ENCODE peak calls at places on chromosomes 1 and 21, in seven cellular contexts. O is left cardiac atrium; R is midbrain; D is astrocyte of the spinal cord; A is AG08395; M is heart right ventricle; E is CD8-positive, alpha-beta memory T cell. U is an unnamed sample.

GRCh38 chr1:57327331-57327730 is 96.5 kb downstream of the DAB1 start:
- DNase-seq in O (no peak), R (no peak), D (no peak), A (no peak), M (no peak), E (no peak), U (no peak)

GRCh38 chr1:64502924-64503323 is 33.0 kb downstream of the CACHD1 start:
- DNase-seq in O (no peak), R (no peak), D (no peak), A (peak; percentile 18), M (no peak), E (no peak), U (no peak)

GRCh38 chr21:28832013-28832714 is 160.5 kb downstream of the LTN1 start:
- DNase-seq in O (no peak), R (no peak), D (peak; percentile 16), A (peak; percentile 10), M (no peak), E (peak; percentile 30), U (no peak)

GRCh38 chr1:161225534-161226319 is at the start of gene TOMM40L:
- DNase-seq in O (peak; percentile 94), R (peak; percentile 96), D (peak; percentile 100), A (peak; percentile 98), M (peak; percentile 85), E (peak; percentile 89), U (peak; percentile 96)

GRCh38 chr1:226666164-226666506 is 72.9 kb downstream of the ITPKB start:
- DNase-seq in O (no peak), R (no peak), D (no peak), A (no peak), M (no peak), E (no peak), U (no peak)

GRCh38 chr1:216350186-216350585 is 73.1 kb downstream of the USH2A start:
- DNase-seq in O (no peak), R (no peak), D (no peak), A (no peak), M (no peak), E (no peak), U (no peak)

GRCh38 chr1:67626495-67627235 is 58.3 kb upstream of the GADD45A start:
- DNase-seq in O (no peak), R (no peak), D (peak; percentile 82), A (peak; percentile 30), M (no peak), E (no peak), U (no peak)

GRCh38 chr1:29344336-29344735 is 108.0 kb downstream of the PTPRU start:
- DNase-seq in O (no peak), R (no peak), D (no peak), A (no peak), M (no peak), E (no peak), U (no peak)

GRCh38 chr1:92995420-92996130 is 34.3 kb upstream of the DIPK1A start:
- DNase-seq in O (no peak), R (no peak), D (no peak), A (no peak), M (no peak), E (no peak), U (no peak)

GRCh38 chr21:35093514-35093913 is 44.4 kb upstream of the RUNX1 start:
- DNase-seq in O (no peak), R (no peak), D (no peak), A (no peak), M (no peak), E (no peak), U (no peak)

GRCh38 chr1:168582690-168583325 is 6.4 kb downstream of the XCL1 start:
- DNase-seq in O (no peak), R (no peak), D (peak; percentile 30), A (peak; percentile 52), M (no peak), E (no peak), U (no peak)

GRCh38 chr1:42145726-42146125 is 7.5 kb upstream of the GUCA2B start:
- DNase-seq in O (no peak), R (no peak), D (no peak), A (no peak), M (no peak), E (no peak), U (peak; percentile 35)

GRCh38 chr1:232283864-232284263 is 346.1 kb downstream of the SIPA1L2 start:
- DNase-seq in O (no peak), R (no peak), D (no peak), A (no peak), M (no peak), E (no peak), U (no peak)

GRCh38 chr21:42621166-42621827 is 32.1 kb upstream of the PDE9A start:
- DNase-seq in O (no peak), R (no peak), D (no peak), A (no peak), M (no peak), E (no peak), U (no peak)

GRCh38 chr21:37088196-37088595 is 15.1 kb downstream of the TTC3 start:
- DNase-seq in O (no peak), R (no peak), D (no peak), A (no peak), M (no peak), E (no peak), U (no peak)

GRCh38 chr1:51926171-51926812 is 47.8 kb upstream of the NRDC start:
- DNase-seq in O (no peak), R (no peak), D (peak; percentile 38), A (peak; percentile 57), M (no peak), E (no peak), U (peak; percentile 67)

GRCh38 chr1:30262158-30262557 is 461.2 kb downstream of the MATN1 start:
- DNase-seq in O (no peak), R (no peak), D (no peak), A (no peak), M (no peak), E (no peak), U (no peak)

GRCh38 chr1:64942118-64942517 is 24.2 kb downstream of the JAK1 start:
- DNase-seq in O (no peak), R (no peak), D (no peak), A (no peak), M (no peak), E (no peak), U (no peak)

GRCh38 chr21:45863267-45863666 is 118.3 kb upstream of the COL6A1 start:
- DNase-seq in O (no peak), R (no peak), D (no peak), A (no peak), M (no peak), E (no peak), U (peak; percentile 50)

GRCh38 chr1:23344987-23345472 is 946 bp upstream of the HNRNPR start:
- DNase-seq in O (no peak), R (no peak), D (no peak), A (peak; percentile 12), M (no peak), E (no peak), U (no peak)

GRCh38 chr1:41353744-41354143 is 7.5 kb upstream of the FOXO6 start:
- DNase-seq in O (no peak), R (no peak), D (no peak), A (no peak), M (no peak), E (no peak), U (peak; percentile 51)

GRCh38 chr1:162905759-162906158 is 44.8 kb upstream of the CCDC190 start:
- DNase-seq in O (no peak), R (no peak), D (peak; percentile 89), A (peak; percentile 63), M (no peak), E (no peak), U (no peak)

GRCh38 chr1:64062941-64063581 is 140.4 kb upstream of the UBE2U start:
- DNase-seq in O (no peak), R (no peak), D (no peak), A (peak; percentile 45), M (no peak), E (no peak), U (no peak)

GRCh38 chr1:3306583-3307285 is 147.7 kb upstream of the ARHGEF16 start:
- DNase-seq in O (no peak), R (no peak), D (peak; percentile 81), A (peak; percentile 59), M (no peak), E (no peak), U (no peak)

GRCh38 chr1:26225033-26225831 is 8.8 kb upstream of the CEP85 start:
- DNase-seq in O (peak; percentile 73), R (peak; percentile 30), D (peak; percentile 7), A (peak; percentile 31), M (peak; percentile 76), E (peak; percentile 16), U (peak; percentile 98)

GRCh38 chr1:33143181-33143580 is 38.7 kb downstream of the TRIM62 start:
- DNase-seq in O (peak; percentile 38), R (no peak), D (peak; percentile 39), A (peak; percentile 11), M (no peak), E (no peak), U (no peak)

GRCh38 chr1:76038306-76039004 is 36.1 kb upstream of the ST6GALNAC3 start:
- DNase-seq in O (no peak), R (no peak), D (peak; percentile 22), A (no peak), M (no peak), E (no peak), U (no peak)

GRCh38 chr1:9437931-9438330 is 101.3 kb upstream of the SLC25A33 start:
- DNase-seq in O (peak; percentile 55), R (peak; percentile 56), D (peak; percentile 36), A (no peak), M (peak; percentile 31), E (no peak), U (peak; percentile 72)

GRCh38 chr1:51235611-51236547 is at the start of gene RNF11:
- DNase-seq in O (peak; percentile 95), R (peak; percentile 94), D (peak; percentile 90), A (peak; percentile 94), M (peak; percentile 94), E (peak; percentile 93), U (peak; percentile 95)

GRCh38 chr1:17170571-17170970 is 34.4 kb upstream of the PADI1 start:
- DNase-seq in O (no peak), R (no peak), D (peak; percentile 82), A (peak; percentile 58), M (no peak), E (no peak), U (no peak)

GRCh38 chr1:101005871-101006270 is 19.7 kb downstream of the DPH5 start:
- DNase-seq in O (no peak), R (no peak), D (no peak), A (no peak), M (no peak), E (no peak), U (no peak)

GRCh38 chr21:29523646-29524045 is 224.9 kb downstream of the BACH1 start:
- DNase-seq in O (no peak), R (no peak), D (peak; percentile 29), A (peak; percentile 20), M (no peak), E (no peak), U (no peak)

GRCh38 chr1:214026985-214027384 is 39.2 kb downstream of the PROX1 start:
- DNase-seq in O (no peak), R (no peak), D (no peak), A (no peak), M (no peak), E (no peak), U (peak; percentile 77)

U was measured in endodermal cell.